ENCODE peak calls at places on chromosomes 2 and 18, in six cellular contexts. Q is HFF-Myc, M is foreskin fibroblast, W is breast epithelium, Y is heart right ventricle, R is A549. S is an unnamed sample.

GRCh38 chr2:48527211-48527880 is 2.6 kb upstream of the STON1 start:
- DNase-seq in M (no peak), R (no peak), Q (no peak), W (no peak), Y (no peak), S (no peak)

GRCh38 chr2:101956465-101957030 is 35.2 kb upstream of the IL1R2 start:
- DNase-seq in Y (no peak), Q (no peak), R (no peak), M (no peak), W (no peak), S (no peak)

GRCh38 chr18:73597832-73598615 is 549.6 kb downstream of the FBXO15 start:
- DNase-seq in R (no peak), M (no peak), Q (no peak), Y (no peak), W (no peak), S (no peak)

GRCh38 chr2:8611712-8612111 is 70.1 kb upstream of the ID2 start:
- DNase-seq in Y (no peak), R (no peak), Q (no peak), W (no peak), M (no peak), S (no peak)

GRCh38 chr2:176546550-176546949 is 277.3 kb downstream of the MTX2 start:
- DNase-seq in W (no peak), Q (no peak), M (no peak), R (no peak), Y (no peak), S (no peak)

GRCh38 chr2:108010912-108011591 is 24.7 kb downstream of the SLC5A7 start:
- DNase-seq in W (no peak), R (no peak), M (no peak), Y (no peak), Q (no peak), S (no peak)

GRCh38 chr2:237199577-237199976 is 113.9 kb downstream of the COPS8 start:
- DNase-seq in R (no peak), W (no peak), Y (no peak), Q (no peak), M (no peak), S (no peak)

GRCh38 chr2:39513641-39514094 is 76.6 kb upstream of the MAP4K3 start:
- DNase-seq in R (peak), Y (no peak), W (no peak), Q (peak), M (peak), S (peak)

GRCh38 chr2:204977914-204978313 is 432.6 kb downstream of the PARD3B start:
- DNase-seq in W (no peak), Q (no peak), R (peak), Y (no peak), M (no peak), S (no peak)
- TF ChIP-seq CTCF in W (no peak), Q (no peak), R (no peak), Y (no peak), M (no peak), S (no peak)

GRCh38 chr2:47015730-47016129 is 100.1 kb upstream of the MCFD2 start:
- DNase-seq in R (no peak), Q (no peak), M (no peak), W (no peak), Y (no peak), S (no peak)

GRCh38 chr2:47014564-47015051 is 99.0 kb upstream of the MCFD2 start:
- DNase-seq in Y (no peak), W (no peak), M (no peak), Q (no peak), R (no peak), S (no peak)

GRCh38 chr2:47013383-47013782 is 97.8 kb upstream of the MCFD2 start:
- DNase-seq in M (no peak), R (no peak), W (no peak), Y (no peak), Q (no peak), S (no peak)

GRCh38 chr2:47016172-47016913 is 100.7 kb upstream of the MCFD2 start:
- DNase-seq in Q (peak), Y (no peak), M (peak), W (no peak), R (peak), S (no peak)

GRCh38 chr2:47015206-47015605 is 99.6 kb upstream of the MCFD2 start:
- DNase-seq in Q (no peak), R (peak), W (no peak), Y (no peak), M (no peak), S (no peak)
- TF ChIP-seq CTCF in Q (peak), R (peak), W (no peak), Y (no peak), M (no peak), S (no peak)

GRCh38 chr2:36912692-36913091 is 53.6 kb downstream of the STRN start:
- DNase-seq in Y (no peak), R (no peak), Q (no peak), W (no peak), M (peak), S (no peak)

GRCh38 chr2:36919041-36919837 is 47.1 kb downstream of the STRN start:
- DNase-seq in W (no peak), Y (no peak), Q (no peak), M (no peak), R (no peak), S (no peak)

GRCh38 chr2:36921984-36922383 is 44.4 kb downstream of the STRN start:
- DNase-seq in R (no peak), Y (no peak), M (no peak), W (no peak), Q (no peak), S (no peak)

GRCh38 chr2:36915627-36916026 is 50.7 kb downstream of the STRN start:
- DNase-seq in R (no peak), Q (no peak), W (no peak), Y (no peak), M (no peak), S (no peak)

DNA sequence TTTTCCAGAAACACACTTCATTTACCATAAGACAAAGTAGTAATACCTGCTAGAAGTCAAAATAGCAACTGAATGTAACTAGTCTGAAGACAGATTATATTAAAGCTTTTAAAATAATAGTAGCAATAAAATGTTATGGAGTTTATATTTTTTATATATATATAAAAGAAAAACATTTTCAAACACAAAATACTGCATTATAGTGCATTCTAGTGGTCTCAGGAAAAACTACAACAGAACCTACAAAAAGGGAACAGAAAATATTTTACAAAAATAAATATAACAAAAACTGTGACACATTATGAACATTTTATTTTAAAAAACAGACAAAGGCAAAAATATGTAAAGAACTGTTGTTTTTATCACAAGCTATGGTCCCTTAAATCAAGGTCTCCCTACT is 48.0 kb downstream of the STRN start:
- DNase-seq in R (no peak), M (no peak), Y (no peak), W (no peak), Q (no peak), S (no peak)
- TF ChIP-seq CTCF in R (peak), M (peak), Y (no peak), W (no peak), Q (no peak), S (peak)

GRCh38 chr2:18559941-18560796 is at the start of gene RDH14:
- DNase-seq in W (peak), Y (peak), Q (peak), R (peak), M (peak), S (peak)
- TF ChIP-seq CTCF in W (no peak), Y (no peak), Q (no peak), R (no peak), M (no peak), S (no peak)

DNA sequence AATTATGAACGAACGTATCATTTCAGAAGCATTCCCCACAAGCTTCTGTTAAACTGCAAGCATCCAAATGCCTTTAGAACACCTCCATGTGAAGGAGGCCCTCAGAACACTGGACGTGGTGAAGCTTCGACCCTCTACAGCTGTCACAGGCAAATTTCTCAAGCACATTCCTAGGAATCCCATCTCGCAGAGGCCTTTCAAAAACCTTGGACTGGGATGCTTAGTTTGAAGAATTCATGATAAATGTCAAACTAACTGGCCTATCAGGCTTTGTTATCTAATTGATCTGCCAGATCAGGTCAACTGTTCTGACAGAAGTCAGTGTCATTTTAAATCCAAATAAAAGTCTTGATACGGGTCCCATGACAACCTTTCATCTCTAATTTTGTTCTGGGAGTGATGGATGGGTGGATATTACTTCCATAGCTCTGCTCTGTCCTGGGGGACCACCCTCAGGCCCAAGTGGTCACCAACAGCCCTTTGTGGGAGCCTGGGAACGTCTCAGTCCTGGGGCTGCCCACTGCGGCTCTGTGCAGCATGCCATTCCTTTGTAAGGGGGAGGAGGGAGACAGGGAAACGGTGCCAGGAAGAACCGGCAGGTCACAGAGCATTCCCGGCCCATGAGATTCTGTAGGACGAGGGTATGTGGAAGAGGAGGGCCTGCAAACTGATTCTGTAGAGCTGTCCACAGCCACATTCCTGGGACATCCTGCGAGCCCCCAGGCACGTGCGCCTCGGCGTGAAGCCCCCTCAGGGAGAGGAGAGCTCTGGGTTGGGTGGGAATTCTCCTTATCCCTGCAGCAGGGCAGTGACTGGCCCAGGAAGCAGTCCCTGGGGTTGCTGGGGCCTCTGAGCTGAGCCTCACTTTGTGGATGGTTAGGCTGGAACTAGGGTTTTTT is 59.2 kb upstream of the PXDN start:
- DNase-seq in M (no peak), Y (no peak), R (no peak), W (no peak), Q (no peak), S (no peak)
- TF ChIP-seq CTCF in M (no peak), Y (no peak), R (no peak), W (no peak), Q (no peak), S (no peak)

GRCh38 chr2:198471291-198471690 is 666.9 kb downstream of the PLCL1 start:
- DNase-seq in Q (no peak), R (no peak), Y (no peak), W (no peak), M (no peak), S (no peak)
- TF ChIP-seq CTCF in Q (peak), R (no peak), Y (no peak), W (no peak), M (no peak), S (peak)